ENCODE peak calls at places on chromosomes 4 and X, in four cellular contexts. U is cardiac muscle cell, J is GM13977, B is sigmoid colon. A is an unnamed sample.

GRCh38 chr4:15238720-15239119 is 189.1 kb upstream of the C1QTNF7 start:
- DNase-seq in B (no peak), J (peak; percentile 67), U (peak; percentile 68), A (peak; percentile 39)

GRCh38 chr4:148216866-148217814 is 225.1 kb downstream of the NR3C2 start:
- DNase-seq in U (no peak), B (no peak), J (peak; percentile 17), A (no peak)

GRCh38 chr4:27000820-27001219 is 140.2 kb downstream of the STIM2 start:
- DNase-seq in U (no peak), J (no peak), B (no peak), A (no peak)

GRCh38 chrX:74420194-74421035 is 878 bp upstream of the SLC16A2 start:
- DNase-seq in J (no peak), B (peak; percentile 89), U (peak; percentile 76), A (peak; percentile 72)

GRCh38 chrX:11381464-11381863 is 88.3 kb downstream of the AMELX start:
- DNase-seq in J (peak; percentile 17), B (peak; percentile 71), U (peak; percentile 77), A (peak; percentile 20)

GRCh38 chrX:9888953-9889470 is 78.1 kb upstream of the CLDN34 start:
- DNase-seq in J (no peak), B (no peak), U (no peak), A (no peak)

GRCh38 chrX:97616883-97617510 is 733.3 kb downstream of the RPA4 start:
- DNase-seq in U (peak; percentile 63), J (peak; percentile 23), B (no peak), A (no peak)

GRCh38 chr4:7676376-7676775 is 241.6 kb upstream of the PSAPL1 start:
- DNase-seq in B (no peak), J (no peak), U (no peak), A (no peak)

GRCh38 chr4:185890196-185890595 is 78.2 kb upstream of the SORBS2 start:
- DNase-seq in U (no peak), B (no peak), J (no peak), A (no peak)

GRCh38 chr4:1783970-1784369 is 9.1 kb upstream of the FGFR3 start:
- DNase-seq in J (no peak), B (no peak), U (no peak), A (no peak)

GRCh38 chr4:89586318-89586717 is 250.6 kb downstream of the SNCA start:
- DNase-seq in J (no peak), B (no peak), U (no peak), A (no peak)

GRCh38 chr4:146132445-146132844 is 43.1 kb upstream of the LSM6 start:
- DNase-seq in U (no peak), J (peak; percentile 67), B (no peak), A (no peak)

GRCh38 chr4:165325732-165326512 is 1.5 kb upstream of the MSMO1 start:
- DNase-seq in J (no peak), B (no peak), U (peak; percentile 88), A (no peak)

GRCh38 chr4:57233391-57233790 is 123.2 kb upstream of the IGFBP7 start:
- DNase-seq in U (peak; percentile 45), B (no peak), J (no peak), A (no peak)

GRCh38 chr4:13656569-13656988 is 29.1 kb upstream of the BOD1L1 start:
- DNase-seq in B (peak; percentile 66), J (peak; percentile 59), U (peak; percentile 83), A (peak; percentile 57)

GRCh38 chrX:67207912-67208311 is 335.9 kb upstream of the AR start:
- DNase-seq in B (no peak), U (no peak), J (no peak), A (no peak)

DNA sequence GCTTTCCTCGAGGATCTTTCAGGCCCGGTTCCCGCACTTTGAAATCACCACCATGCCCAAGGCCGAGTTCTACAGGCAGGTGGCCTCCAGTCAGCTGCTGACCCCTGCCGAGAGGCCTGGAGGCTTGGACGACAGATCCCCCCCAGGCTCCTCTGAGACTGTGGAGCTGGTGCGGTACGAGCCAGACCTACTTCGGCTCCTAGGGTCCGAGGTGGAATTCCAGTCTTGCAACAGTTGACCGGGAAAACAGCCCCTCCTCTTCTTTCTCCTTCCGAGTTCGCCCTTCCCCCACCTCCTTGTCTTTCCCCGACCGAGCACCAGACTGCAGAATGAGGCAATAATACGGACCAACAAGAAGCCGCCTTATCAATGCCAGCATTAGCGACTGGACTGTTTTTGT is 54.4 kb downstream of the ELF4 start:
- DNase-seq in B (no peak), J (no peak), U (no peak), A (no peak)
- TF ChIP-seq CTCF in B (no peak), J (no peak), U (no peak), A (no peak)

GRCh38 chrX:18036394-18036793 is 175.3 kb upstream of the RAI2 start:
- DNase-seq in J (no peak), U (no peak), B (no peak), A (no peak)
- TF ChIP-seq CTCF in J (no peak), U (no peak), B (no peak), A (no peak)

DNA sequence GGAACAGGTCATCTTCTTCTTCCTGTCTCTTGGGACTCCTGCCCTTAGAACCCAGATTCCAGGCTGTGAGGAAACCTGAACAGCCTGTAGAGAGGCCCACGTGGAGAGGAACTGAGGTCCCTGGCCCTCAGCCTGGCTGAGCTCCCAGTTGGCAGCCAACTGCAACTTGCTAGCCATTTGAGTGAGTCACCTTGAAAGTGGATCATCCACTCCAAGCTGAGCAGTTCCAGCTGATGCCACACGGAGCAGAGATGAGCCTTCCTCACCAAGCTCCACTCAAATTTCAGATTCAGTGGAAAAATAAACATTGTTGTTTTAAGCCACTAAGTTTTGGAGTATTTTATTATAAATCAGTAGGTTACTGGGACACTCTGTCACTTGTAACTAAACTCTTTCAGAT is 392.5 kb downstream of the BCOR start:
- DNase-seq in B (peak; percentile 89), U (peak; percentile 92), J (no peak), A (no peak)
- TF ChIP-seq CTCF in B (no peak), U (peak; percentile 60), J (no peak), A (peak; percentile 26)

DNA sequence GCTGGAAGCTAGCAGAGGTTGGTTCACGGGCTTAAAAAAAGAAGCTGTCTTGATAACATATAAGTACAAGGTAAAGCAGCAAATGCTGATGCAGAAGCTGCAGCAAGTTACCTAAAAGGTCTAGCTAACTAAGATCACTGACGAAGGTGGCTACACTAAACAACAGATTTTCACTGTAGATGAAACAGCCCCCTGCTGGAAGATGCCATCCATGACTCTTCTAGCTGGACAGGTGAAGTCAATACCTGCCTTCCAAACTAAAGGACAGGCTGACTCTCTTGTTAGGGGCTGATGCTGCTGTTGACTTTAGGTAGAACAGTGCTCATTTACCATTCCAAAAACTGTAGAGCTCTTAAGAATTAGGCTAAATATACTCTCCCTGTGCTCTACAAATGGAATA is 99.5 kb downstream of the FBXW7 start:
- DNase-seq in J (no peak), U (no peak), B (no peak), A (no peak)
- TF ChIP-seq CTCF in J (no peak), U (no peak), B (no peak), A (no peak)

GRCh38 chr4:140640150-140640748 is 71.5 kb upstream of the UCP1 start:
- DNase-seq in B (no peak), J (no peak), U (no peak), A (no peak)

GRCh38 chr4:140641105-140641555 is 72.4 kb upstream of the UCP1 start:
- DNase-seq in B (no peak), J (no peak), U (no peak), A (no peak)

GRCh38 chr4:140635606-140636005 is 66.8 kb upstream of the UCP1 start:
- DNase-seq in J (no peak), U (peak; percentile 52), B (no peak), A (peak; percentile 23)

GRCh38 chr4:140633951-140634350 is 65.2 kb upstream of the UCP1 start:
- DNase-seq in U (no peak), J (no peak), B (no peak), A (no peak)

DNA sequence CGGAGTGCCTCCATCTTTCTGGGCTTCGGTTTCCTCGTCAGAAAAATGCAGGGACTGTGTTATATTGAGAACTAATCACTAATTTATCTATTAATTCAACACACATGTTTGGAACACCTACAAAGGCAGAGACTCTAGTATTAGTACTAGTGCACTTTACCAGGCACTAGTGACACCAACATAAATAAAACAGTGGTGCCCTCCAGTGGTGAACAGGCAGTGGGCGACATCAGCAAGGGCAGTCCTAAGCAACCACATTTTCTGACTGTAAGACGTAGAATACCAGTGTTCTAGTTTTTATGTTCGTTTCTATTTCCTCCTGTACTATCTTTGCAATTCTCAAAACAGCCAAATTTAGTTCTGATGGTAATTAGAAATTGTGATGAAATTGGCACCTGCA is 69.1 kb upstream of the UCP1 start:
- DNase-seq in U (peak; percentile 41), B (no peak), J (peak; percentile 64), A (no peak)
- TF ChIP-seq CTCF in U (peak; percentile 57), B (no peak), J (peak; percentile 59), A (peak; percentile 41)

DNA sequence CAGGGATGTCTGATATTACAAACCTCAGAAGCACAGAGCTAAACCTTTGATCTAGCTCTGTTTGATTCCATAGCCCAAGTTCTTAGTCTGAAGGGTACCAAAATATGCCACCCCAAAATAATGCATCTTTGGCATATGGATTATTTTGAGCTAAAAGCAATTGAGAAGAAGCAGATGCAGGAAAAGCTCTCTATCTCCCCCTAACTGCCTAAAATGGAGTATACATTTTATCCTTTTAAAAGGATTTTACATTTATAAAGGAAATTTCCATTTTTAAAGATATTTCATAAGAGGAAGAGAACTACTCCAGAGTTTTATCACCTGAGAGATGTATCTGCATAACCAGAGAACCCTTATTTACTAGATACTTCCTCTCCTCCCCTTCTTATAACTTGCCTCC is 158.7 kb downstream of the ZNF674 start:
- DNase-seq in U (no peak), J (no peak), B (no peak), A (no peak)
- TF ChIP-seq CTCF in U (peak; percentile 23), J (peak; percentile 44), B (no peak), A (no peak)

DNA sequence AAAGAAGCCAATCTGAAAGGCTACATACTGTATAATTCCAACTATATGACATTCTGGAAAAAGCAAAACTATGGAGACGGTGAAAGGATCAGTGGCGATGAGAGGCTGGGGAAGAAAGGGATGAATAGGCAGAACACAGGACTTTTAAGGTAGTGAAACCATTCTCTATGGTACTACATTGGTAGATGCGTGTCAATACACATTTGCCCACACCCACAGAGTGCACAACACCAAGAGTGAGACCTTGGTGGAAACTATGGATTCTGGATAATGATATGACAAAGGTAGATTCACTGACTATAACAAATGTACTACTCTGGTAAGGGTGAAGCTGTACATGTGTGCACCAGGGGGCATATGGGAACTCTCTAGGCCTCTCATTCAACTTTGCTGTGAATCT is 134.5 kb downstream of the FBXW7 start:
- DNase-seq in J (no peak), U (no peak), B (no peak), A (no peak)
- TF ChIP-seq CTCF in J (no peak), U (no peak), B (no peak), A (no peak)